ENCODE peak calls at places on chromosomes 13 and 19, in seven cellular contexts. D, P, U, T, H, G and E are unnamed samples.
A peak's percentile ranks its signal among the peaks of the same experiment; 100 is the strongest.

GRCh38 chr19:13051581-13052165 is 51.0 kb downstream of the LYL1 start:
- DNase-seq in D (peak; percentile 34), P (no peak), U (no peak), T (peak; percentile 48), H (peak; percentile 85), G (peak; percentile 99), E (peak; percentile 78)

GRCh38 chr13:111900390-111901180 is 166.4 kb upstream of the SOX1 start:
- DNase-seq in D (no peak), P (no peak), U (no peak), T (no peak), H (no peak), G (no peak), E (no peak)

GRCh38 chr13:112752711-112753541 is 63.1 kb downstream of the ATP11A start:
- DNase-seq in D (no peak), P (no peak), U (peak; percentile 68), T (no peak), H (no peak), G (no peak), E (no peak)

GRCh38 chr19:35777411-35777841 is 2.1 kb downstream of the ARHGAP33 start:
- DNase-seq in D (no peak), P (no peak), U (no peak), T (no peak), H (no peak), G (peak; percentile 64), E (no peak)

GRCh38 chr19:862529-863304 is 3.3 kb downstream of the CFD start:
- DNase-seq in D (peak; percentile 39), P (no peak), U (peak; percentile 92), T (peak; percentile 54), H (no peak), G (peak; percentile 88), E (peak; percentile 60)

GRCh38 chr13:42747399-42747873 is 33.9 kb upstream of the FAM216B start:
- DNase-seq in D (peak; percentile 94), P (peak; percentile 97), U (no peak), T (peak; percentile 100), H (peak; percentile 93), G (no peak), E (peak; percentile 99)

GRCh38 chr19:38003427-38004099 is 96.6 kb downstream of the SIPA1L3 start:
- DNase-seq in D (peak; percentile 97), P (peak; percentile 88), U (peak; percentile 81), T (peak; percentile 66), H (no peak), G (peak; percentile 85), E (peak; percentile 91)

GRCh38 chr13:50916701-50917184 is 7.2 kb downstream of the RNASEH2B start:
- DNase-seq in D (no peak), P (no peak), U (no peak), T (peak; percentile 13), H (no peak), G (no peak), E (no peak)

GRCh38 chr19:48117515-48118330 is 7.1 kb upstream of the PLA2G4C start:
- DNase-seq in D (no peak), P (no peak), U (no peak), T (no peak), H (no peak), G (no peak), E (no peak)

GRCh38 chr13:30829145-30829544 is 76.9 kb upstream of the MEDAG start:
- DNase-seq in D (peak; percentile 87), P (peak; percentile 64), U (no peak), T (peak; percentile 52), H (peak; percentile 91), G (no peak), E (no peak)

GRCh38 chr19:50654882-50655281 is 5.6 kb downstream of the C19orf81 start:
- DNase-seq in D (no peak), P (no peak), U (no peak), T (no peak), H (no peak), G (no peak), E (no peak)

GRCh38 chr19:34539396-34539795 is 57.8 kb downstream of the WTIP start:
- DNase-seq in D (peak; percentile 9), P (no peak), U (no peak), T (no peak), H (no peak), G (no peak), E (no peak)

GRCh38 chr13:49877629-49878218 is 58.4 kb downstream of the SPRYD7 start:
- DNase-seq in D (peak; percentile 31), P (no peak), U (no peak), T (peak; percentile 10), H (no peak), G (peak; percentile 41), E (peak; percentile 10)

GRCh38 chr13:75864718-75865117 is 228.6 kb downstream of the LMO7 start:
- DNase-seq in D (peak; percentile 94), P (peak; percentile 68), U (no peak), T (peak; percentile 96), H (peak; percentile 89), G (no peak), E (peak; percentile 96)

GRCh38 chr13:22770891-22771290 is 409.9 kb upstream of the SGCG start:
- DNase-seq in D (no peak), P (no peak), U (no peak), T (no peak), H (no peak), G (no peak), E (no peak)

GRCh38 chr13:22777207-22777606 is 403.6 kb upstream of the SGCG start:
- DNase-seq in D (no peak), P (no peak), U (no peak), T (no peak), H (no peak), G (no peak), E (no peak)

DNA sequence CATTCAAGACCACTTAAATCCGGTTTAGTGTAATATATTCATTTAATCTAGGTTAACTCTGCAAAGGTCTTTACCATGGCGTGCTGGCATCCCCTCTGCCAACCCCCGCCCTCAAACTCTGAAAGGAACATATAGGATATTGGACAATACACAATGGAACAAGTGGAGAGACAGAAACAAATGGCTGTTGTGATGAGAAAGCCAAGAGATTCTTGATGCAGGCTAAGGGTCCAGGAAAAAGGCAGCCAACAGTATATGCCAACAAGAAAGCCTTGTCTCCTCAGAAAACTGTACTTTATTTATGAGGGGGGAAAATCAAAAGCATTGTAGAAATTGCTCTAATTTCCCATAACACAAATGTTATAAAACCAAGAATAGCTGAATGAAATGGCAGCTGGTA is 407.3 kb upstream of the SGCG start:
- DNase-seq in D (no peak), P (no peak), U (no peak), T (no peak), H (no peak), G (no peak), E (no peak)
- H3K4me3 ChIP-seq in D (no peak overlapping the region), P (no peak overlapping the region), U (no peak overlapping the region), T (no peak overlapping the region), H (no peak overlapping the region), G (no peak overlapping the region), E (no peak overlapping the region)

GRCh38 chr13:99505814-99506269 is 4.6 kb downstream of the TM9SF2 start:
- DNase-seq in D (peak; percentile 57), P (peak; percentile 20), U (no peak), T (peak; percentile 51), H (no peak), G (no peak), E (peak; percentile 50)
- H3K4me3 ChIP-seq in D (no peak overlapping the region), P (no peak overlapping the region), U (peak overlapping the region; percentile 33), T (no peak overlapping the region), H (no peak overlapping the region), G (no peak overlapping the region), E (no peak overlapping the region)

GRCh38 chr13:44433863-44434262 is 60.2 kb downstream of the SERP2 start:
- DNase-seq in D (no peak), P (no peak), U (no peak), T (no peak), H (no peak), G (no peak), E (no peak)
- H3K4me3 ChIP-seq in D (no peak overlapping the region), P (no peak overlapping the region), U (peak overlapping the region; percentile 77), T (peak overlapping the region; percentile 57), H (peak overlapping the region; percentile 86), G (peak overlapping the region; percentile 84), E (peak overlapping the region; percentile 78)

DNA sequence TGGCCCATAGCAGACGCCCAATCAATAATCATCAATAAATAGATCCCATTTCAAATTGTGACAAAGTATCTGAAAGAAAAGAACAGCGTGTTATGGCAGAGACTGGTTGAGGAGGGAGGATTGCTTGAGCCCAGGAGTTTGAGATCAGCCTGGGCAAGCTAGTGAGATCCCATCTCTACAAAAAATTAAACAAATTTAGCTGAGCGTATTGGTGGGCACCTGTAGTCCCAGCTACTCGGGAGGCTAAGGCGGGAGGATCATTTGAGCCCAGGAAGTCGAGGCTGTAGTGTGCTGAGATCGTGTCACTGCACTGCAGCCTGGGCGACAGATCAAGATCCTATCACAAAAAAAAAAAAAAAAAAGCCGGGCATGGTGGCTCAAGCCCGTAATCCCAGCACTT is 6.4 kb upstream of the GNA11 start:
- DNase-seq in D (no peak), P (no peak), U (no peak), T (no peak), H (no peak), G (no peak), E (no peak)
- H3K4me3 ChIP-seq in D (no peak overlapping the region), P (no peak overlapping the region), U (no peak overlapping the region), T (no peak overlapping the region), H (no peak overlapping the region), G (no peak overlapping the region), E (no peak overlapping the region)

GRCh38 chr19:42424345-42424707 is 2.9 kb downstream of the LIPE start:
- DNase-seq in D (no peak), P (no peak), U (peak; percentile 79), T (no peak), H (no peak), G (no peak), E (no peak)
- H3K4me3 ChIP-seq in D (no peak overlapping the region), P (no peak overlapping the region), U (peak overlapping the region; percentile 98), T (no peak overlapping the region), H (no peak overlapping the region), G (no peak overlapping the region), E (peak overlapping the region; percentile 68)

GRCh38 chr19:44718441-44719261 is 19.7 kb downstream of the CEACAM16 start:
- DNase-seq in D (peak; percentile 59), P (peak; percentile 40), U (no peak), T (no peak), H (peak; percentile 79), G (peak; percentile 55), E (peak; percentile 78)
- H3K4me3 ChIP-seq in D (peak overlapping the region; percentile 28), P (no peak overlapping the region), U (peak overlapping the region; percentile 54), T (no peak overlapping the region), H (peak overlapping the region; percentile 32), G (no peak overlapping the region), E (peak overlapping the region; percentile 10)

GRCh38 chr19:10107254-10107653 is 1.1 kb downstream of the PPAN start:
- DNase-seq in D (no peak), P (no peak), U (no peak), T (no peak), H (no peak), G (no peak), E (no peak)

GRCh38 chr19:10106100-10106936 is at the start of gene PPAN:
- DNase-seq in D (peak; percentile 99), P (peak; percentile 97), U (peak; percentile 99), T (peak; percentile 99), H (peak; percentile 91), G (peak; percentile 100), E (peak; percentile 99)

GRCh38 chr19:10104130-10104513 is 1.6 kb upstream of the ANGPTL6 start:
- DNase-seq in D (no peak), P (no peak), U (no peak), T (no peak), H (no peak), G (no peak), E (no peak)

GRCh38 chr19:10104665-10105221 is 1.4 kb upstream of the PPAN start:
- DNase-seq in D (no peak), P (no peak), U (peak; percentile 87), T (no peak), H (no peak), G (no peak), E (no peak)

GRCh38 chr19:10105241-10106099 is 692 bp upstream of the PPAN start:
- DNase-seq in D (no peak), P (no peak), U (no peak), T (no peak), H (no peak), G (no peak), E (no peak)
- H3K4me3 ChIP-seq in D (peak overlapping the region; percentile 7), P (peak overlapping the region; percentile 40), U (peak overlapping the region; percentile 92), T (no peak overlapping the region), H (no peak overlapping the region), G (peak overlapping the region; percentile 90), E (peak overlapping the region; percentile 12)